ENCODE peak calls at places on chromosomes 6 and 20, in seven cellular contexts. One of them, this sample, is unnamed.
A peak's percentile ranks its signal among the peaks of the same experiment; 100 is the strongest.

GRCh38 chr6:34095741-34096140 is 50.1 kb downstream of the GRM4 start:
- DNase-seq in progenitor cell of endocrine pancreas: no peak
- DNase-seq in endothelial cell: no peak
- DNase-seq in activated CD4-positive, alpha-beta T cell treated with anti-CD3 and anti-CD28 coated beads for 24 hours: no peak
- DNase-seq in cardiac fibroblast: no peak
- DNase-seq in activated CD8-positive, alpha-beta memory T cell treated with anti-CD3 and anti-CD28 coated beads, Interleukin-2, amount 10 ng/mL, durations not matched to agents 7 days and 5 days: no peak
- DNase-seq in HCT116: no peak
- DNase-seq in this sample: no peak

GRCh38 chr20:31689141-31689540 is 33.5 kb downstream of the BCL2L1 start:
- DNase-seq in endothelial cell: no peak
- DNase-seq in HCT116: no peak
- DNase-seq in progenitor cell of endocrine pancreas: no peak
- DNase-seq in cardiac fibroblast: no peak
- DNase-seq in activated CD8-positive, alpha-beta memory T cell treated with anti-CD3 and anti-CD28 coated beads, Interleukin-2, amount 10 ng/mL, durations not matched to agents 7 days and 5 days: no peak
- DNase-seq in activated CD4-positive, alpha-beta T cell treated with anti-CD3 and anti-CD28 coated beads for 24 hours: no peak
- DNase-seq in this sample: no peak

GRCh38 chr20:62211216-62211615 is 8.9 kb downstream of the HRH3 start:
- DNase-seq in progenitor cell of endocrine pancreas: no peak
- DNase-seq in activated CD8-positive, alpha-beta memory T cell treated with anti-CD3 and anti-CD28 coated beads, Interleukin-2, amount 10 ng/mL, durations not matched to agents 7 days and 5 days: no peak
- DNase-seq in activated CD4-positive, alpha-beta T cell treated with anti-CD3 and anti-CD28 coated beads for 24 hours: no peak
- DNase-seq in cardiac fibroblast: no peak
- DNase-seq in HCT116: no peak
- DNase-seq in endothelial cell: no peak
- DNase-seq in this sample: no peak

GRCh38 chr6:4518506-4518905 is 257.7 kb upstream of the CDYL start:
- DNase-seq in progenitor cell of endocrine pancreas: no peak
- DNase-seq in activated CD4-positive, alpha-beta T cell treated with anti-CD3 and anti-CD28 coated beads for 24 hours: no peak
- DNase-seq in HCT116: no peak
- DNase-seq in cardiac fibroblast: peak; percentile 41
- DNase-seq in activated CD8-positive, alpha-beta memory T cell treated with anti-CD3 and anti-CD28 coated beads, Interleukin-2, amount 10 ng/mL, durations not matched to agents 7 days and 5 days: no peak
- DNase-seq in endothelial cell: no peak
- DNase-seq in this sample: no peak

GRCh38 chr6:139099984-139100383 is 34.9 kb upstream of the HECA start:
- DNase-seq in HCT116: no peak
- DNase-seq in activated CD4-positive, alpha-beta T cell treated with anti-CD3 and anti-CD28 coated beads for 24 hours: no peak
- DNase-seq in cardiac fibroblast: no peak
- DNase-seq in activated CD8-positive, alpha-beta memory T cell treated with anti-CD3 and anti-CD28 coated beads, Interleukin-2, amount 10 ng/mL, durations not matched to agents 7 days and 5 days: no peak
- DNase-seq in endothelial cell: no peak
- DNase-seq in progenitor cell of endocrine pancreas: no peak
- DNase-seq in this sample: no peak

GRCh38 chr20:32975698-32976674 is 28.2 kb downstream of the SUN5 start:
- DNase-seq in activated CD8-positive, alpha-beta memory T cell treated with anti-CD3 and anti-CD28 coated beads, Interleukin-2, amount 10 ng/mL, durations not matched to agents 7 days and 5 days: peak; percentile 21
- DNase-seq in progenitor cell of endocrine pancreas: no peak
- DNase-seq in cardiac fibroblast: no peak
- DNase-seq in endothelial cell: no peak
- DNase-seq in HCT116: no peak
- DNase-seq in activated CD4-positive, alpha-beta T cell treated with anti-CD3 and anti-CD28 coated beads for 24 hours: no peak
- DNase-seq in this sample: peak; percentile 69

GRCh38 chr6:111614833-111615582 is 9.3 kb upstream of the TRAF3IP2 start:
- DNase-seq in endothelial cell: no peak
- DNase-seq in HCT116: no peak
- DNase-seq in activated CD8-positive, alpha-beta memory T cell treated with anti-CD3 and anti-CD28 coated beads, Interleukin-2, amount 10 ng/mL, durations not matched to agents 7 days and 5 days: no peak
- DNase-seq in progenitor cell of endocrine pancreas: no peak
- DNase-seq in cardiac fibroblast: no peak
- DNase-seq in activated CD4-positive, alpha-beta T cell treated with anti-CD3 and anti-CD28 coated beads for 24 hours: no peak
- DNase-seq in this sample: peak; percentile 61

GRCh38 chr20:24469116-24470030 is at the start of gene SYNDIG1:
- DNase-seq in activated CD4-positive, alpha-beta T cell treated with anti-CD3 and anti-CD28 coated beads for 24 hours: no peak
- DNase-seq in cardiac fibroblast: peak; percentile 0
- DNase-seq in progenitor cell of endocrine pancreas: peak; percentile 30
- DNase-seq in endothelial cell: peak; percentile 59
- DNase-seq in HCT116: no peak
- DNase-seq in activated CD8-positive, alpha-beta memory T cell treated with anti-CD3 and anti-CD28 coated beads, Interleukin-2, amount 10 ng/mL, durations not matched to agents 7 days and 5 days: no peak
- DNase-seq in this sample: no peak

GRCh38 chr20:53040678-53041674 is 68.8 kb downstream of the TSHZ2 start:
- DNase-seq in activated CD4-positive, alpha-beta T cell treated with anti-CD3 and anti-CD28 coated beads for 24 hours: no peak
- DNase-seq in activated CD8-positive, alpha-beta memory T cell treated with anti-CD3 and anti-CD28 coated beads, Interleukin-2, amount 10 ng/mL, durations not matched to agents 7 days and 5 days: no peak
- DNase-seq in cardiac fibroblast: peak; percentile 25
- DNase-seq in HCT116: no peak
- DNase-seq in progenitor cell of endocrine pancreas: no peak
- DNase-seq in endothelial cell: no peak
- DNase-seq in this sample: no peak

GRCh38 chr6:99347804-99348203 is 1.7 kb downstream of the FAXC start:
- DNase-seq in activated CD4-positive, alpha-beta T cell treated with anti-CD3 and anti-CD28 coated beads for 24 hours: no peak
- DNase-seq in HCT116: no peak
- DNase-seq in progenitor cell of endocrine pancreas: no peak
- DNase-seq in activated CD8-positive, alpha-beta memory T cell treated with anti-CD3 and anti-CD28 coated beads, Interleukin-2, amount 10 ng/mL, durations not matched to agents 7 days and 5 days: no peak
- DNase-seq in cardiac fibroblast: no peak
- DNase-seq in endothelial cell: no peak
- DNase-seq in this sample: no peak

GRCh38 chr20:38221041-38221589 is 39.4 kb downstream of the KIAA1755 start:
- DNase-seq in activated CD4-positive, alpha-beta T cell treated with anti-CD3 and anti-CD28 coated beads for 24 hours: peak; percentile 67
- DNase-seq in progenitor cell of endocrine pancreas: peak; percentile 87
- DNase-seq in endothelial cell: peak; percentile 94
- DNase-seq in HCT116: peak; percentile 46
- DNase-seq in cardiac fibroblast: peak; percentile 69
- DNase-seq in activated CD8-positive, alpha-beta memory T cell treated with anti-CD3 and anti-CD28 coated beads, Interleukin-2, amount 10 ng/mL, durations not matched to agents 7 days and 5 days: peak; percentile 74
- DNase-seq in this sample: peak; percentile 69

GRCh38 chr20:62002882-62003480 is 62.7 kb downstream of the TAF4 start:
- DNase-seq in endothelial cell: no peak
- DNase-seq in activated CD4-positive, alpha-beta T cell treated with anti-CD3 and anti-CD28 coated beads for 24 hours: no peak
- DNase-seq in progenitor cell of endocrine pancreas: no peak
- DNase-seq in activated CD8-positive, alpha-beta memory T cell treated with anti-CD3 and anti-CD28 coated beads, Interleukin-2, amount 10 ng/mL, durations not matched to agents 7 days and 5 days: no peak
- DNase-seq in HCT116: no peak
- DNase-seq in cardiac fibroblast: no peak
- DNase-seq in this sample: no peak

GRCh38 chr6:20978176-20978614 is 443.9 kb downstream of the CDKAL1 start:
- DNase-seq in endothelial cell: no peak
- DNase-seq in activated CD8-positive, alpha-beta memory T cell treated with anti-CD3 and anti-CD28 coated beads, Interleukin-2, amount 10 ng/mL, durations not matched to agents 7 days and 5 days: no peak
- DNase-seq in activated CD4-positive, alpha-beta T cell treated with anti-CD3 and anti-CD28 coated beads for 24 hours: no peak
- DNase-seq in HCT116: no peak
- DNase-seq in progenitor cell of endocrine pancreas: no peak
- DNase-seq in cardiac fibroblast: peak; percentile 11
- DNase-seq in this sample: no peak

GRCh38 chr6:16324622-16325225 is 86.3 kb downstream of the GMPR start:
- DNase-seq in endothelial cell: no peak
- DNase-seq in HCT116: no peak
- DNase-seq in progenitor cell of endocrine pancreas: no peak
- DNase-seq in activated CD4-positive, alpha-beta T cell treated with anti-CD3 and anti-CD28 coated beads for 24 hours: no peak
- DNase-seq in cardiac fibroblast: no peak
- DNase-seq in activated CD8-positive, alpha-beta memory T cell treated with anti-CD3 and anti-CD28 coated beads, Interleukin-2, amount 10 ng/mL, durations not matched to agents 7 days and 5 days: no peak
- DNase-seq in this sample: no peak

This sample was measured in T47D.